ENCODE peak calls at places on chromosomes 4 and X, in seven cellular contexts. S, Z, F, D, H, X and G are unnamed samples.

GRCh38 chr4:154082760-154083530 is 294.1 kb upstream of the SFRP2 start:
- DNase-seq in H (no peak), F (no peak), D (no peak), S (no peak), X (no peak), Z (peak), G (no peak)

GRCh38 chr4:23361453-23361852 is 528.4 kb downstream of the PPARGC1A start:
- DNase-seq in D (no peak), S (peak), H (no peak), Z (no peak), X (no peak), F (no peak), G (no peak)

GRCh38 chr4:6732441-6733357 is 16.7 kb downstream of the BLOC1S4 start:
- DNase-seq in Z (peak), H (peak), F (peak), X (no peak), S (peak), D (no peak), G (peak)

GRCh38 chr4:7217453-7218310 is 25.3 kb downstream of the SORCS2 start:
- DNase-seq in X (no peak), Z (no peak), S (no peak), D (no peak), H (peak), F (no peak), G (no peak)

GRCh38 chr4:138910914-138911336 is 104.7 kb upstream of the NOCT start:
- DNase-seq in D (peak), H (peak), S (peak), F (peak), Z (peak), X (peak), G (peak)

GRCh38 chr4:139035650-139036049 is 20.1 kb downstream of the NOCT start:
- DNase-seq in D (no peak), S (no peak), X (no peak), H (no peak), Z (no peak), F (no peak), G (no peak)

GRCh38 chrX:73563740-73564073 is 710 bp downstream of the CHIC1 start:
- DNase-seq in F (no peak), D (no peak), S (no peak), Z (peak), H (peak), X (no peak), G (no peak)

GRCh38 chr4:21474195-21474594 is 474.4 kb downstream of the KCNIP4 start:
- DNase-seq in F (no peak), S (no peak), D (no peak), X (no peak), H (no peak), Z (no peak), G (no peak)

GRCh38 chrX:40291553-40291952 is 193.8 kb upstream of the BCOR start:
- DNase-seq in D (no peak), X (no peak), H (no peak), F (no peak), S (no peak), Z (peak), G (no peak)

GRCh38 chr4:87505862-87506261 is 23.3 kb downstream of the SPARCL1 start:
- DNase-seq in Z (no peak), D (no peak), H (no peak), F (no peak), S (no peak), X (no peak), G (no peak)

GRCh38 chr4:169252339-169253086 is 18.2 kb downstream of the SH3RF1 start:
- DNase-seq in F (no peak), Z (no peak), X (no peak), D (no peak), S (no peak), H (peak), G (no peak)

GRCh38 chr4:15740764-15741404 is 37.2 kb upstream of the CD38 start:
- DNase-seq in X (no peak), D (no peak), H (no peak), F (no peak), Z (no peak), S (no peak), G (no peak)

GRCh38 chr4:108047199-108047598 is 57.5 kb downstream of the HADH start:
- DNase-seq in F (no peak), H (no peak), X (no peak), S (no peak), Z (no peak), D (no peak), G (no peak)

GRCh38 chrX:11886745-11887144 is 128.7 kb downstream of the MSL3 start:
- DNase-seq in Z (peak), D (no peak), F (no peak), X (no peak), H (peak), S (no peak), G (no peak)

GRCh38 chr4:74623041-74623440 is 171.3 kb downstream of the BTC start:
- DNase-seq in F (no peak), Z (peak), H (peak), S (no peak), D (no peak), X (no peak), G (no peak)

GRCh38 chr4:91092398-91092955 is 965.3 kb downstream of the CCSER1 start:
- DNase-seq in F (no peak), S (no peak), X (no peak), Z (peak), H (no peak), D (no peak), G (no peak)

GRCh38 chr4:189613202-189613601 is 327.5 kb upstream of the FRG1 start:
- DNase-seq in F (no peak), X (no peak), D (no peak), S (no peak), H (no peak), Z (peak), G (no peak)

GRCh38 chrX:101685923-101686322 is 26.3 kb upstream of the ARMCX2 start:
- DNase-seq in F (no peak), H (no peak), X (no peak), S (no peak), D (no peak), Z (no peak), G (no peak)

GRCh38 chr4:153249199-153250154 is 45.2 kb downstream of the TRIM2 start:
- DNase-seq in X (no peak), D (peak), H (peak), Z (peak), S (peak), F (peak), G (no peak)

GRCh38 chrX:48071064-48071985 is at the start of gene ZNF630:
- DNase-seq in X (peak), H (peak), F (peak), Z (peak), D (peak), S (peak), G (peak)

GRCh38 chr4:20338841-20339240 is 87.1 kb downstream of the SLIT2 start:
- DNase-seq in S (no peak), D (no peak), Z (no peak), F (no peak), X (no peak), H (no peak), G (no peak)

GRCh38 chr4:156437666-156438065 is 484.0 kb upstream of the CTSO start:
- DNase-seq in Z (no peak), H (no peak), D (no peak), F (no peak), X (no peak), S (no peak), G (no peak)

GRCh38 chr4:137768196-137768595 is 235.9 kb upstream of the PCDH18 start:
- DNase-seq in X (no peak), H (peak), F (no peak), Z (no peak), S (no peak), D (no peak), G (no peak)

GRCh38 chr4:33369366-33369899 is 2649.3 kb downstream of the PCDH7 start:
- DNase-seq in Z (peak), H (peak), F (no peak), D (no peak), S (no peak), X (no peak), G (peak)

DNA sequence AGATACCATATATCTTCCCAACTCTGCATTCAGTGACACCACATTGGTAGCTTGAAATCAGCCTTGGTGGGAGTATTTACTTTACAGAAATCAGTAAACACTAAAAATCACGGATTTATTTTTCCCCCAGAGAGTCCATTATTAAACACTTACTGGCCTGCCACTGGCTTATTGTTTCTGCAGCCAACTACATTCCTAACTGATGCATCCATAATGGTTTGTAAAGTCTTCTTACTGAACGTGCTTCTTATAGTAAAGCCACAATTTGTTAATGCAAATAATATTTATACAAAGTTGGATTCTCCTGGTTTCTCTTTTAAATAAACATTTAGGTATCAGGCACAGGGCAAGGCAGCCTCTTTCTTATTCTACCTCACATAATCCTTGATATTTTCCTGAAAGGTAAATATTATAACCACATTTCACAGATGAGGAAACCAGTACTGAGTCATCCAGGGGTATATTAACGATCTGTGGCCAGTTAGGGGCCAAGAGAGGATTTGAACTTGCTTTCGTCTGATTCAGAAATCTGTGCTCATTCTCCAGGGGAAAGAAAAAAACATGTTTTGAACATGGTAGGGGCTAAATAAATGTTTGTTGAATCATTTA is 136.5 kb downstream of the RAB28 start:
- DNase-seq in H (no peak), X (no peak), D (no peak), Z (no peak), S (no peak), F (no peak), G (no peak)
- H3K4me3 ChIP-seq in H (no peak), X (no peak), D (no peak), Z (no peak), S (no peak), F (no peak), G (no peak)

GRCh38 chr4:71188951-71189350 is 149.9 kb upstream of the SLC4A4 start:
- DNase-seq in X (no peak), S (no peak), Z (no peak), F (no peak), D (no peak), H (no peak), G (no peak)
- H3K4me3 ChIP-seq in X (peak), S (no peak), Z (no peak), F (peak), D (no peak), H (no peak), G (no peak)

DNA sequence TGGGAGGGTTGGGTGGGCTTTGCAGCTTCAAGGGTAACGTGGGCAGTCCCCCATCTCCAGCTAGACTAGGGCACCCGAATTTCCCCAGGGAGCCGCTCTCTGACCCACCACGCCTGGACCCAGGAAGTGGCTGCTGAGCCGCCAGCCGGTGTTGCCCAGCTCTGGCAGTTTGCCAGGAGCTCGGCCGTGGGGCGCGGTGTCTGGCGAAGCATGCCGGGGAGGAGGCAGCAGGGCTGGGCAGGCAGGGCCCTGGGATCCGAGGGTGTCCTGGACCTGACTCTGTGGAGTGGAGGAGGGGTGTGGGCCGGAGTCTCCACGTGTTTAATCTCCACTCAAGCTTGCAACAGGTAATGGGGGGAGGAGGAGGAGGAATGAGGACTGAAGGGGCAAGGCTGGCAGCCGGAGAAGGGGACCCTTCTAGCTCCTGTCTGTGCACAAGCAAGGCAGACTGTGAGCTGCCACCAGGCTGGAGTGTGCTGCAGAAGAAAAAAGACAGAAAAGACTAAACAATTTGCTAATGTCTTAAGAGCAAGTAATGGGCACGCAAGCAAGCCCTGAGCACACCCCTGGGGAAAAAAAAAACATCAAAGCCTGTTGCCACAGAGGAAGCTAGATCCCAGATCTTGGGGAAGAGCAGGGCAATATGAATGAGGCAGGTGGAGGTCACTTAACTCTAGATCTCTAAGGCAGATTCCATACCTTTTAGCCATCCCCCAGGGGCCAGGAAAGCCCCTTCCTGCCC is 2.4 kb downstream of the LONRF3 start:
- DNase-seq in D (peak), Z (peak), H (no peak), S (peak), F (peak), X (no peak), G (no peak)
- H3K4me3 ChIP-seq in D (peak), Z (no peak), H (peak), S (peak), F (peak), X (peak), G (peak)

GRCh38 chrX:34656467-34656841 is 631 bp downstream of the TMEM47 start:
- DNase-seq in F (peak), X (no peak), H (no peak), S (peak), D (no peak), Z (no peak), G (no peak)

GRCh38 chrX:34656842-34657780 is at the start of gene TMEM47:
- DNase-seq in D (peak), S (peak), Z (peak), F (peak), H (peak), X (no peak), G (peak)

GRCh38 chrX:34653811-34654210 is 3.3 kb downstream of the TMEM47 start:
- DNase-seq in D (no peak), F (no peak), X (no peak), Z (no peak), H (peak), S (no peak), G (no peak)

GRCh38 chrX:34654939-34655338 is 2.1 kb downstream of the TMEM47 start:
- DNase-seq in D (no peak), Z (no peak), S (no peak), H (peak), X (no peak), F (no peak), G (no peak)

DNA sequence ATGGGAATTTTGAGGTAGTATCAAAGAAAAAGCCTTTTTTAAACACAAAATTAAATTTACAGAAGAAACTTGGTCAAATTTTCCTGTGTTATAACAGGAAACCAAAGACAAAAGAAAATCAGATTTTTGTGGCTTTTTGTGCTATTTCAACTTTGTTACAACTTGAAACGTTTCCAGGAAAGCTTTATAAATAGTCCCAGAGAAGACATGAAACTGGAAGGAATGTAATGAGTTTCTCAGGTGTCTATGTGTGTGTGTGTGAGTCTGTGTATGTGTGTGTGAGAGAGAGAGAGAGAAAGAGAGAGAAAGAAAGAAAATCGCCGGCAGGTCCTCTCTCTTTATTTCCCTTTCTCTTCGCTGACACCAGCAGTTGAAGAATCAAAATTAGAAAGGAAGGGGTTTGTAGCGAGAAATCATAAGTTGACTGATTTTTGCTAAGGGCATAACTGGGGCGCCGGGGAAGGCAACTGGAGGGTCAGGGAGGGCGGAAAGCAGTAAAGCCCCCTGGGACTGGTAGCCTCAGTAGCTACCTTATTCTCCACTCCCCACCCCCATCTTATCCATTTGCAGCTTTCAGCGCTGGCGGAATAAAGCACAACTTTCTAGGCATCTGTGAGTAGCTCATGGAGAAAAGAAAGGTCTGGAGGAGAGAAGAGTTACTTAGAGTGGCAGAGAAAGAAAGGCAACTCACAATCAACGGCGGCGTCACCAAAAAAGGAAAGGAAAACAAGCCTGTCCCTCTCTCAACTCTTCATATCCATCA is 1.4 kb downstream of the TMEM47 start:
- DNase-seq in F (no peak), H (peak), X (no peak), S (no peak), D (no peak), Z (no peak), G (no peak)
- H3K4me3 ChIP-seq in F (peak), H (peak), X (peak), S (peak), D (peak), Z (peak), G (peak)

GRCh38 chrX:14496674-14497073 is 32.7 kb upstream of the GLRA2 start:
- DNase-seq in Z (no peak), D (no peak), F (no peak), H (no peak), X (no peak), S (no peak), G (no peak)

GRCh38 chrX:14501312-14501711 is 28.0 kb upstream of the GLRA2 start:
- DNase-seq in Z (no peak), S (no peak), H (no peak), X (no peak), D (no peak), F (no peak), G (no peak)

GRCh38 chrX:14491689-14492088 is 37.6 kb upstream of the GLRA2 start:
- DNase-seq in D (no peak), X (no peak), H (no peak), F (no peak), S (no peak), Z (peak), G (no peak)

DNA sequence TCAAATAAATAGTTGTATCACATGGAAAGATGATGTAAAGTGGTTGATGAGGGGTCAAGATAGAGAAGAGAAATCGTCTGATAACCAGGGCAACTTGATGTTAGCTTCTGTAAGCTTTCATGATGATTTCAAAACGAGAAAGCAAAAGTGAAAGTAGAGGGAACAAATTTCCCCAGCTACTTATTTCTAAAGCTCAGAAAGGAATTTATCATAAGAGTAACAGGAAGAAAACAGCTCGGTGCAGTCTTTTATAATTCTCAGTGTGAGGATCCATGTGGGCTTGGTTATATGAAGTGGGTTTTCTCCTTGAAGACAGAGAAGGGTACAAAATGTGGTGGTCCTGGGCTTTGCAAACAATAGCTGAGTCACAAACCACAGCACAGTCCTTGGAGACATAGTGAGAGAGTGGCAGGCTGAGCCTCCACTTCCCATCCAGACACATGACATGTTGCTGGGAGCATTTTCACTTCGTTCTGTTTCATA is 32.1 kb upstream of the GLRA2 start:
- DNase-seq in X (no peak), F (no peak), Z (no peak), D (no peak), H (peak), S (no peak), G (no peak)
- H3K4me3 ChIP-seq in X (peak), F (peak), Z (no peak), D (peak), H (peak), S (peak), G (peak)